ENCODE peak calls at places on chromosomes 5 and 9, in four cellular contexts. O, C, B and S are unnamed samples.

GRCh38 chr9:3118081-3118480 is 274.2 kb upstream of the PUM3 start:
- DNase-seq in O (no peak), C (no peak), B (no peak), S (no peak)

GRCh38 chr5:64569880-64570279 is 64.1 kb downstream of the RGS7BP start:
- DNase-seq in O (no peak), C (no peak), B (no peak), S (no peak)

GRCh38 chr5:29079771-29080170 is 2041.4 kb upstream of the CDH9 start:
- DNase-seq in O (no peak), C (no peak), B (no peak), S (peak; percentile 39)

GRCh38 chr9:2785060-2785459 is 58.8 kb downstream of the PUM3 start:
- DNase-seq in O (no peak), C (no peak), B (peak; percentile 41), S (no peak)

GRCh38 chr5:52579391-52579790 is 208.3 kb upstream of the ITGA1 start:
- DNase-seq in O (no peak), C (no peak), B (no peak), S (no peak)

GRCh38 chr5:163409384-163409783 is 28.0 kb upstream of the CCNG1 start:
- DNase-seq in O (no peak), C (no peak), B (no peak), S (no peak)

GRCh38 chr5:36728697-36729543 is 122.5 kb downstream of the SLC1A3 start:
- DNase-seq in O (peak; percentile 61), C (peak; percentile 71), B (peak; percentile 73), S (no peak)

GRCh38 chr9:87878930-87879603 is 3.6 kb upstream of the SPATA31E1 start:
- DNase-seq in O (no peak), C (peak; percentile 49), B (peak; percentile 87), S (no peak)

GRCh38 chr5:1495525-1495897 is 28.2 kb downstream of the LPCAT1 start:
- DNase-seq in O (no peak), C (no peak), B (no peak), S (no peak)

GRCh38 chr9:123411636-123412035 is 55.6 kb downstream of the CRB2 start:
- DNase-seq in O (no peak), C (no peak), B (no peak), S (no peak)

GRCh38 chr5:45385321-45386058 is 310.7 kb downstream of the HCN1 start:
- DNase-seq in O (no peak), C (peak; percentile 92), B (peak; percentile 68), S (no peak)

GRCh38 chr5:78509884-78510769 is 138.4 kb downstream of the LHFPL2 start:
- DNase-seq in O (no peak), C (peak; percentile 41), B (no peak), S (no peak)

GRCh38 chr5:37840036-37840909 is at the start of gene GDNF:
- DNase-seq in O (no peak), C (peak; percentile 85), B (peak; percentile 77), S (no peak)

GRCh38 chr5:43039468-43040286 is 442 bp downstream of the ANXA2R start:
- DNase-seq in O (no peak), C (peak; percentile 87), B (peak; percentile 83), S (peak; percentile 74)

GRCh38 chr9:107819772-107820171 is 330.2 kb upstream of the KLF4 start:
- DNase-seq in O (no peak), C (peak; percentile 20), B (no peak), S (no peak)

GRCh38 chr9:120578614-120579013 is 1.4 kb downstream of the CDK5RAP2 start:
- DNase-seq in O (no peak), C (no peak), B (no peak), S (no peak)

GRCh38 chr9:128905964-128906363 is 14.8 kb upstream of the PHYHD1 start:
- DNase-seq in O (no peak), C (no peak), B (no peak), S (no peak)

GRCh38 chr5:77620404-77620803 is 18.1 kb downstream of the OTP start:
- DNase-seq in O (no peak), C (no peak), B (no peak), S (peak; percentile 58)

GRCh38 chr9:134548185-134548584 is 93.4 kb upstream of the COL5A1 start:
- DNase-seq in O (no peak), C (no peak), B (no peak), S (no peak)

GRCh38 chr9:134222018-134222573 is 57.7 kb upstream of the RNU6ATAC start:
- DNase-seq in O (no peak), C (peak; percentile 34), B (no peak), S (no peak)

GRCh38 chr9:134814598-134815215 is 65.9 kb upstream of the FCN2 start:
- DNase-seq in O (no peak), C (no peak), B (peak; percentile 67), S (no peak)

GRCh38 chr9:120312031-120312430 is 267.9 kb downstream of the CDK5RAP2 start:
- DNase-seq in O (no peak), C (no peak), B (no peak), S (no peak)

GRCh38 chr5:31415009-31415923 is 116.6 kb downstream of the DROSHA start:
- DNase-seq in O (no peak), C (no peak), B (no peak), S (no peak)

GRCh38 chr5:60945760-60946253 is 802 bp downstream of the NDUFAF2 start:
- DNase-seq in O (peak; percentile 17), C (peak; percentile 76), B (peak; percentile 37), S (no peak)

GRCh38 chr5:67287795-67288194 is 91.2 kb upstream of the CD180 start:
- DNase-seq in O (no peak), C (peak; percentile 81), B (peak; percentile 72), S (no peak)

GRCh38 chr5:36156619-36157018 is 4.7 kb downstream of the SKP2 start:
- DNase-seq in O (no peak), C (peak; percentile 62), B (peak; percentile 69), S (no peak)

GRCh38 chr5:169352901-169353300 is 52.0 kb upstream of the SLIT3 start:
- DNase-seq in O (no peak), C (no peak), B (no peak), S (no peak)

GRCh38 chr5:169354921-169355320 is 54.0 kb upstream of the SLIT3 start:
- DNase-seq in O (no peak), C (no peak), B (no peak), S (no peak)

GRCh38 chr5:169354263-169354662 is 53.3 kb upstream of the SLIT3 start:
- DNase-seq in O (no peak), C (peak; percentile 42), B (peak; percentile 53), S (no peak)

GRCh38 chr5:169356811-169357210 is 55.9 kb upstream of the SLIT3 start:
- DNase-seq in O (no peak), C (no peak), B (no peak), S (no peak)

GRCh38 chr5:169356181-169356580 is 55.2 kb upstream of the SLIT3 start:
- DNase-seq in O (no peak), C (no peak), B (no peak), S (no peak)
- H3K4ac ChIP-seq in O (no peak overlapping the region), C (no peak overlapping the region), B (no peak overlapping the region), S (no peak overlapping the region)

GRCh38 chr5:107021575-107021974 is 649.2 kb downstream of the EFNA5 start:
- DNase-seq in O (no peak), C (no peak), B (no peak), S (no peak)
- H2AFZ ChIP-seq in O (no peak overlapping the region), C (no peak overlapping the region), B (no peak overlapping the region), S (no peak overlapping the region)

DNA sequence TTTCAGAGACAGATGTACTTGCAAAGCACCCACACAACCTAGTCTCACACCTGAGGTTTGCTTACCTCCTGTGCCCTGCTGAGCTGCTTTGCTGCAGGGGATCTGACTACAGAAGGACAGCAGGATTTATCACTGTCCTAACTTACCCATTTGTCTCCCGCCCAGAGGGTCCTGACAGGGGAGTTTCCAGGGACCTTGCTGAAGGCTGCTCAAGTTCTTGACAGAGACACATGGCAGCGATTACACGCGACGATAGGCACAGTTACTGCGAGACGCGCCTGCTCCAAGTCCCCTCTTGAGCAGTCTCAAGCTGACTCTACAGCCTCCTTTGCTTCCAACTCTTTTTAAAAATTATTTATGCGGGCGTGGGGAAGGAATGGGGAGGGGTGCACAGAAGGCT is 24.6 kb upstream of the GALNT10 start:
- DNase-seq in O (no peak), C (no peak), B (no peak), S (no peak)
- H2BK15ac ChIP-seq in O (no peak overlapping the region), C (no peak overlapping the region), B (no peak overlapping the region), S (no peak overlapping the region)

DNA sequence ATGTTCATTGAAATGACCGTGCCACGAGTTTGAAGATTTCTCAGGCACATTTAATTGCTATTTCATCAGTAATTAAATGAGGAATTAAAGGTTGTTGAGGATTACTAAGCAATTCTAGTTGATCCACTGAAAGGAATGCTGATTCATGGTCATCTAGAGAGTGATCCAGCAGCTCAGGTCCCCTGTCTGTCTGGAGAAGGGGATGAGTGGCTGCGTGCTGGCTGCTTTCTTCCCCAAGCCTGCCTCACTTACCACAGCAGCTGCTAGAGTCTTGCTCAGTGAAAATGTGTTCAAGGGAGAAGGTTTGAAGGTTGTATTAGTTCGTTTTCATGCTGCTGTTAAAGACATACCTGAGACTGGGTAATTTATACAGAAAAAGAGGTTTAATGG is 7.8 kb upstream of the TGFBI start:
- DNase-seq in O (no peak), C (peak; percentile 82), B (peak; percentile 78), S (no peak)
- H3K4ac ChIP-seq in O (no peak overlapping the region), C (peak overlapping the region; percentile 9), B (peak overlapping the region; percentile 91), S (no peak overlapping the region)

GRCh38 chr5:137303509-137303908 is 195.6 kb downstream of the SPOCK1 start:
- DNase-seq in O (no peak), C (no peak), B (no peak), S (no peak)

GRCh38 chr5:137296213-137296702 is 202.9 kb downstream of the SPOCK1 start:
- DNase-seq in O (peak; percentile 35), C (no peak), B (peak; percentile 8), S (no peak)

GRCh38 chr5:137304227-137304874 is 194.8 kb downstream of the SPOCK1 start:
- DNase-seq in O (no peak), C (no peak), B (no peak), S (no peak)

GRCh38 chr5:137305971-137306592 is 193.0 kb downstream of the SPOCK1 start:
- DNase-seq in O (no peak), C (no peak), B (no peak), S (no peak)

GRCh38 chr5:137300411-137301240 is 198.5 kb downstream of the SPOCK1 start:
- DNase-seq in O (no peak), C (peak; percentile 15), B (peak; percentile 65), S (peak; percentile 11)
- H2AFZ ChIP-seq in O (no peak overlapping the region), C (no peak overlapping the region), B (peak overlapping the region; percentile 69), S (no peak overlapping the region)

GRCh38 chr9:89744255-89744648 is 139.4 kb downstream of the GADD45G start:
- DNase-seq in O (no peak), C (no peak), B (no peak), S (no peak)
- H2BK15ac ChIP-seq in O (no peak overlapping the region), C (no peak overlapping the region), B (no peak overlapping the region), S (no peak overlapping the region)

GRCh38 chr5:144166696-144167095 is 3.8 kb downstream of the YIPF5 start:
- DNase-seq in O (no peak), C (no peak), B (no peak), S (no peak)

GRCh38 chr5:144167998-144168397 is 2.5 kb downstream of the YIPF5 start:
- DNase-seq in O (no peak), C (no peak), B (no peak), S (no peak)

GRCh38 chr5:144169904-144170275 is 569 bp downstream of the YIPF5 start:
- DNase-seq in O (no peak), C (no peak), B (no peak), S (no peak)

GRCh38 chr5:144170276-144171024 is at the start of the genes KCTD16 and YIPF5:
- DNase-seq in O (peak; percentile 89), C (peak; percentile 96), B (peak; percentile 96), S (peak; percentile 88)
- H3K4ac ChIP-seq in O (no peak within 1 kb of the TSS), C (peak within 1 kb of the TSS; percentile 95), B (peak within 1 kb of the TSS; percentile 90), S (no peak within 1 kb of the TSS)

GRCh38 chr5:34866989-34867471 is 28.1 kb downstream of the TTC23L start:
- DNase-seq in O (no peak), C (no peak), B (no peak), S (no peak)
- H2AFZ ChIP-seq in O (peak overlapping the region; percentile 60), C (no peak overlapping the region), B (peak overlapping the region; percentile 49), S (peak overlapping the region; percentile 17)